ENCODE peak calls at places on chromosomes 13 and 19, in nine cellular contexts. One of them, this sample, is unnamed.

GRCh38 chr13:71866173-71867091 is 572 bp downstream of the DACH1 start:
- DNase-seq in fibroblast of lung: peak
- DNase-seq in amygdala: no peak
- DNase-seq in neural crest cell: peak
- DNase-seq in A172: no peak
- DNase-seq in neural progenitor cell: peak
- DNase-seq in T-helper 17 cell: no peak
- DNase-seq in AG09309: no peak
- DNase-seq in amniotic epithelial cell: no peak
- DNase-seq in this sample: no peak

GRCh38 chr13:92547256-92547655 is 679.4 kb upstream of the GPC6 start:
- DNase-seq in fibroblast of lung: peak
- DNase-seq in amygdala: no peak
- DNase-seq in neural crest cell: no peak
- DNase-seq in A172: peak
- DNase-seq in neural progenitor cell: no peak
- DNase-seq in T-helper 17 cell: no peak
- DNase-seq in AG09309: no peak
- DNase-seq in amniotic epithelial cell: peak
- DNase-seq in this sample: no peak

GRCh38 chr19:55175117-55175867 is 4.8 kb downstream of the SYT5 start:
- DNase-seq in fibroblast of lung: no peak
- DNase-seq in amygdala: no peak
- DNase-seq in neural crest cell: no peak
- DNase-seq in A172: no peak
- DNase-seq in neural progenitor cell: no peak
- DNase-seq in T-helper 17 cell: no peak
- DNase-seq in AG09309: no peak
- DNase-seq in amniotic epithelial cell: no peak
- DNase-seq in this sample: no peak

GRCh38 chr13:40580566-40581276 is 85.7 kb downstream of the FOXO1 start:
- DNase-seq in fibroblast of lung: no peak
- DNase-seq in amygdala: no peak
- DNase-seq in neural crest cell: no peak
- DNase-seq in A172: no peak
- DNase-seq in neural progenitor cell: no peak
- DNase-seq in T-helper 17 cell: no peak
- DNase-seq in AG09309: no peak
- DNase-seq in amniotic epithelial cell: no peak
- DNase-seq in this sample: no peak

GRCh38 chr19:45340899-45341453 is 426 bp downstream of the KLC3 start:
- DNase-seq in fibroblast of lung: peak
- DNase-seq in amygdala: no peak
- DNase-seq in neural crest cell: no peak
- DNase-seq in A172: no peak
- DNase-seq in neural progenitor cell: peak
- DNase-seq in T-helper 17 cell: no peak
- DNase-seq in AG09309: no peak
- DNase-seq in amniotic epithelial cell: peak
- DNase-seq in this sample: no peak

GRCh38 chr19:15635016-15635805 is 5.5 kb upstream of the CYP4F3 start:
- DNase-seq in fibroblast of lung: no peak
- DNase-seq in amygdala: no peak
- DNase-seq in neural crest cell: no peak
- DNase-seq in A172: no peak
- DNase-seq in neural progenitor cell: no peak
- DNase-seq in T-helper 17 cell: no peak
- DNase-seq in AG09309: no peak
- DNase-seq in amniotic epithelial cell: no peak
- DNase-seq in this sample: no peak

GRCh38 chr13:76189882-76190519 is 553.9 kb downstream of the LMO7 start:
- DNase-seq in fibroblast of lung: no peak
- DNase-seq in amygdala: no peak
- DNase-seq in neural crest cell: no peak
- DNase-seq in A172: no peak
- DNase-seq in neural progenitor cell: no peak
- DNase-seq in T-helper 17 cell: no peak
- DNase-seq in AG09309: no peak
- DNase-seq in amniotic epithelial cell: no peak
- DNase-seq in this sample: no peak

GRCh38 chr13:76882431-76882830 is 3.8 kb downstream of the KCTD12 start:
- DNase-seq in fibroblast of lung: peak
- DNase-seq in amygdala: no peak
- DNase-seq in neural crest cell: no peak
- DNase-seq in A172: no peak
- DNase-seq in neural progenitor cell: no peak
- DNase-seq in T-helper 17 cell: no peak
- DNase-seq in AG09309: peak
- DNase-seq in amniotic epithelial cell: peak
- DNase-seq in this sample: no peak

GRCh38 chr13:48585456-48585840 is 52.6 kb upstream of the RCBTB2 start:
- DNase-seq in fibroblast of lung: peak
- DNase-seq in amygdala: no peak
- DNase-seq in neural crest cell: peak
- DNase-seq in A172: peak
- DNase-seq in neural progenitor cell: peak
- DNase-seq in T-helper 17 cell: no peak
- DNase-seq in AG09309: peak
- DNase-seq in amniotic epithelial cell: peak
- DNase-seq in this sample: no peak

GRCh38 chr13:74825170-74825948 is 656.6 kb downstream of the TBC1D4 start:
- DNase-seq in fibroblast of lung: peak
- DNase-seq in amygdala: no peak
- DNase-seq in neural crest cell: no peak
- DNase-seq in A172: peak
- DNase-seq in neural progenitor cell: peak
- DNase-seq in T-helper 17 cell: no peak
- DNase-seq in AG09309: peak
- DNase-seq in amniotic epithelial cell: peak
- DNase-seq in this sample: no peak

GRCh38 chr19:19591133-19591825 is 27.2 kb downstream of the PBX4 start:
- DNase-seq in fibroblast of lung: peak
- DNase-seq in amygdala: no peak
- DNase-seq in neural crest cell: no peak
- DNase-seq in A172: peak
- DNase-seq in neural progenitor cell: peak
- DNase-seq in T-helper 17 cell: peak
- DNase-seq in AG09309: peak
- DNase-seq in amniotic epithelial cell: peak
- DNase-seq in this sample: peak

GRCh38 chr19:24142771-24143170 is 55.8 kb downstream of the ZNF254 start:
- DNase-seq in fibroblast of lung: no peak
- DNase-seq in amygdala: no peak
- DNase-seq in neural crest cell: no peak
- DNase-seq in A172: no peak
- DNase-seq in neural progenitor cell: no peak
- DNase-seq in T-helper 17 cell: no peak
- DNase-seq in AG09309: no peak
- DNase-seq in amniotic epithelial cell: no peak
- DNase-seq in this sample: no peak

GRCh38 chr13:31998131-31998530 is 33.4 kb upstream of the FRY start:
- DNase-seq in fibroblast of lung: no peak
- DNase-seq in amygdala: no peak
- DNase-seq in neural crest cell: no peak
- DNase-seq in A172: peak
- DNase-seq in neural progenitor cell: no peak
- DNase-seq in T-helper 17 cell: no peak
- DNase-seq in AG09309: no peak
- DNase-seq in amniotic epithelial cell: peak
- DNase-seq in this sample: no peak

GRCh38 chr19:40771101-40771539 is 4.2 kb upstream of the MIA start:
- DNase-seq in fibroblast of lung: no peak
- DNase-seq in amygdala: no peak
- DNase-seq in neural crest cell: no peak
- DNase-seq in A172: peak
- DNase-seq in neural progenitor cell: no peak
- DNase-seq in T-helper 17 cell: no peak
- DNase-seq in AG09309: no peak
- DNase-seq in amniotic epithelial cell: no peak
- DNase-seq in this sample: no peak

GRCh38 chr19:49560358-49560900 is 19.9 kb downstream of the NOSIP start:
- DNase-seq in fibroblast of lung: no peak
- DNase-seq in amygdala: no peak
- DNase-seq in neural crest cell: no peak
- DNase-seq in A172: no peak
- DNase-seq in neural progenitor cell: no peak
- DNase-seq in T-helper 17 cell: no peak
- DNase-seq in AG09309: no peak
- DNase-seq in amniotic epithelial cell: no peak
- DNase-seq in this sample: no peak

GRCh38 chr19:56538761-56539263 is at the start of gene ZFP28:
- DNase-seq in fibroblast of lung: no peak
- DNase-seq in amygdala: peak
- DNase-seq in neural crest cell: peak
- DNase-seq in A172: no peak
- DNase-seq in neural progenitor cell: no peak
- DNase-seq in T-helper 17 cell: no peak
- DNase-seq in AG09309: no peak
- DNase-seq in amniotic epithelial cell: peak
- DNase-seq in this sample: peak

GRCh38 chr19:50793558-50794065 is 3.4 kb downstream of the ACP4 start:
- DNase-seq in fibroblast of lung: no peak
- DNase-seq in amygdala: no peak
- DNase-seq in neural crest cell: no peak
- DNase-seq in A172: no peak
- DNase-seq in neural progenitor cell: no peak
- DNase-seq in T-helper 17 cell: no peak
- DNase-seq in AG09309: no peak
- DNase-seq in amniotic epithelial cell: no peak
- DNase-seq in this sample: no peak

This sample was measured in effector memory CD4-positive, alpha-beta T cell.